ENCODE peak calls at places on chromosomes 7 and 10, in five cellular contexts. T, E, K, S and W are unnamed samples.
A peak's percentile ranks its signal among the peaks of the same experiment; 100 is the strongest.

GRCh38 chr7:137519964-137520363 is 176.4 kb upstream of the PTN start:
- DNase-seq in T (no peak), E (peak; percentile 15), K (no peak), S (no peak), W (no peak)

GRCh38 chr7:99833289-99833877 is 5.6 kb downstream of the CYP3A43 start:
- DNase-seq in T (no peak), E (no peak), K (no peak), S (no peak), W (no peak)

GRCh38 chr7:23600251-23600650 is 3.1 kb downstream of the CCDC126 start:
- DNase-seq in T (no peak), E (no peak), K (no peak), S (no peak), W (no peak)

GRCh38 chr7:45638916-45639315 is 64.7 kb downstream of the ADCY1 start:
- DNase-seq in T (peak; percentile 57), E (no peak), K (no peak), S (no peak), W (no peak)

GRCh38 chr10:60951272-60951724 is 7.3 kb upstream of the RHOBTB1 start:
- DNase-seq in T (no peak), E (peak; percentile 61), K (no peak), S (no peak), W (peak; percentile 67)

GRCh38 chr7:464712-465461 is 54.8 kb downstream of the PDGFA start:
- DNase-seq in T (no peak), E (peak; percentile 62), K (no peak), S (no peak), W (no peak)

GRCh38 chr10:91756286-91756685 is 41.9 kb upstream of the TNKS2 start:
- DNase-seq in T (no peak), E (peak; percentile 90), K (no peak), S (no peak), W (no peak)

GRCh38 chr10:97140284-97140846 is 45.4 kb downstream of the SLIT1 start:
- DNase-seq in T (no peak), E (no peak), K (no peak), S (no peak), W (no peak)

GRCh38 chr10:125159932-125160855 is at the start of gene CTBP2:
- DNase-seq in T (peak; percentile 54), E (no peak), K (peak; percentile 70), S (peak; percentile 66), W (peak; percentile 72)

GRCh38 chr7:27339478-27339877 is 96.9 kb downstream of the EVX1 start:
- DNase-seq in T (no peak), E (no peak), K (no peak), S (no peak), W (no peak)

GRCh38 chr7:25557930-25558329 is 329.6 kb upstream of the NPVF start:
- DNase-seq in T (no peak), E (no peak), K (no peak), S (no peak), W (no peak)

GRCh38 chr7:2247141-2247985 is 5.3 kb downstream of the NUDT1 start:
- DNase-seq in T (no peak), E (no peak), K (no peak), S (no peak), W (peak; percentile 82)

GRCh38 chr10:60978287-60979115 is 34.5 kb upstream of the RHOBTB1 start:
- DNase-seq in T (no peak), E (peak; percentile 38), K (no peak), S (no peak), W (no peak)

GRCh38 chr7:135645296-135645904 is 16.9 kb upstream of the STMP1 start:
- DNase-seq in T (no peak), E (peak; percentile 64), K (no peak), S (no peak), W (no peak)

GRCh38 chr10:7408003-7408493 is 2.8 kb downstream of the SFMBT2 start:
- DNase-seq in T (no peak), E (no peak), K (no peak), S (peak; percentile 72), W (no peak)

GRCh38 chr10:34565934-34566333 is 249.2 kb downstream of the PARD3 start:
- DNase-seq in T (no peak), E (peak; percentile 25), K (no peak), S (no peak), W (no peak)

GRCh38 chr10:84360634-84361365 is 32.4 kb downstream of the CCSER2 start:
- DNase-seq in T (no peak), E (peak; percentile 34), K (no peak), S (no peak), W (no peak)

GRCh38 chr7:42876182-42877068 is 35.4 kb downstream of the C7orf25 start:
- DNase-seq in T (peak; percentile 63), E (peak; percentile 51), K (no peak), S (no peak), W (peak; percentile 50)

GRCh38 chr7:132292803-132293202 is 283.5 kb downstream of the PLXNA4 start:
- DNase-seq in T (no peak), E (no peak), K (no peak), S (no peak), W (no peak)

GRCh38 chr7:100822236-100823139 is 4.8 kb downstream of the EPHB4 start:
- DNase-seq in T (no peak), E (no peak), K (no peak), S (no peak), W (no peak)

GRCh38 chr7:25922296-25922695 is 229.7 kb upstream of the NFE2L3 start:
- DNase-seq in T (no peak), E (no peak), K (no peak), S (no peak), W (no peak)

GRCh38 chr7:130925136-130925794 is 191.3 kb upstream of the KLF14 start:
- DNase-seq in T (no peak), E (no peak), K (no peak), S (no peak), W (no peak)

GRCh38 chr7:39144420-39144819 is 166.7 kb downstream of the POU6F2 start:
- DNase-seq in T (no peak), E (no peak), K (no peak), S (no peak), W (no peak)

GRCh38 chr7:50982626-50983025 is 199.9 kb upstream of the GRB10 start:
- DNase-seq in T (no peak), E (no peak), K (no peak), S (no peak), W (no peak)

GRCh38 chr10:110813743-110814472 is 57.8 kb upstream of the PDCD4 start:
- DNase-seq in T (no peak), E (no peak), K (no peak), S (no peak), W (no peak)

GRCh38 chr7:138865843-138866242 is 67.8 kb upstream of the ATP6V0A4 start:
- DNase-seq in T (no peak), E (no peak), K (no peak), S (no peak), W (peak; percentile 16)

GRCh38 chr7:46534593-46535271 is 613.7 kb upstream of the IGFBP3 start:
- DNase-seq in T (no peak), E (peak; percentile 93), K (no peak), S (no peak), W (no peak)

GRCh38 chr10:127815147-127815546 is 77.6 kb downstream of the CLRN3 start:
- DNase-seq in T (no peak), E (no peak), K (no peak), S (no peak), W (no peak)

GRCh38 chr10:93333278-93333978 is 148.7 kb downstream of the MYOF start:
- DNase-seq in T (no peak), E (no peak), K (no peak), S (no peak), W (no peak)

GRCh38 chr10:108872854-108873253 is 1050.5 kb downstream of the XPNPEP1 start:
- DNase-seq in T (no peak), E (peak; percentile 12), K (no peak), S (no peak), W (no peak)

GRCh38 chr10:108868881-108869280 is 1054.4 kb downstream of the XPNPEP1 start:
- DNase-seq in T (no peak), E (no peak), K (no peak), S (no peak), W (no peak)
- H3K9me3 ChIP-seq in T (no peaks in the 10 kb centered on the region), E (no peaks in the 10 kb centered on the region), K (no peaks in the 10 kb centered on the region), S (no peaks in the 10 kb centered on the region), W (no peaks in the 10 kb centered on the region)

GRCh38 chr10:114876169-114876568 is 54.6 kb downstream of the FHIP2A start:
- DNase-seq in T (no peak), E (no peak), K (no peak), S (no peak), W (no peak)
- TF ChIP-seq CTCF in T (no peak), E (no peak), K (no peak), S (no peak), W (no peak)

GRCh38 chr7:157687158-157687557 is 350.4 kb downstream of the DNAJB6 start:
- DNase-seq in T (no peak), E (no peak), K (no peak), S (no peak), W (no peak)
- H3K9me3 ChIP-seq in T (no peaks in the 10 kb centered on the region), E (no peaks in the 10 kb centered on the region), K (no peaks in the 10 kb centered on the region), S (no peaks in the 10 kb centered on the region), W (no peaks in the 10 kb centered on the region)

GRCh38 chr7:64999165-65000004 is 7.1 kb downstream of the ERV3-1 start:
- DNase-seq in T (peak; percentile 57), E (peak; percentile 53), K (peak; percentile 27), S (peak; percentile 49), W (no peak)
- TF ChIP-seq CTCF in T (no peak), E (no peak), K (no peak), S (no peak), W (no peak)

DNA sequence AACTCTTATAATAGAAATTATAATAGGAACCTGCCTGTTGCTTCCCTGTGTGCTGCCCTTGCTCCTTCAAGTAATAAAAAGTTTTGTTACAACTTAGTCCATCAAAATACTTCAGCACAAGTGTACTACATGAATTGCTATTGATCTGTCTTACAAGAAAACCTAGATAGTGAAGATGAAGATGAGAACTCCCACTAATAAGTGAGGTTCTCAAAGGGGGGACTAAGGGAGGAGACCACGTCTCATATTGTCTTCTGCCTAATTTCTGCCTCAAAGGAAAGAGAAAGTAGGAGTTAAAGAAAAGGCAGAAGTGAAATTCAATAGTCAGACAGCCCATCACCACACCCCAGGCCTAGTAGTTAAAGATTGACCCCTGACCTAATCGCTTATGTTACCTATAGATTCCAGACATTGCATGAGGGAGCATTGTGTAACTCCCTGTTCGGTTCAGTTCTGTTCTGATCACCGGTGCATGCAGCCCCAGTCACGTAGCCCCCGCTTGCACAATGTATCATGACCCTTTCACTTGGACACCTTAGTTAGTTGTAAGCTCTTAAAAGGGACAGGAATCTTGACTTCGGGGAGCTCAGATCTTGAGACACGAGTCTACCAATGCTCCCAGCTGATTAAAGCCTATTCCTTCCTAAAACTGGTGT is 18.2 kb upstream of the CHST3 start:
- DNase-seq in T (no peak), E (no peak), K (no peak), S (no peak), W (no peak)
- H3K9me3 ChIP-seq in T (peaks cover 60% of the 10 kb centered on the region), E (peaks cover 57% of the 10 kb centered on the region), K (peaks cover 51% of the 10 kb centered on the region), S (peaks cover 44% of the 10 kb centered on the region), W (peaks cover 40% of the 10 kb centered on the region)

GRCh38 chr7:150739045-150739432 is 1.8 kb downstream of the GIMAP5 start:
- DNase-seq in T (no peak), E (no peak), K (no peak), S (no peak), W (no peak)
- TF ChIP-seq CTCF in T (no peak), E (no peak), K (no peak), S (peak; percentile 22), W (no peak)

DNA sequence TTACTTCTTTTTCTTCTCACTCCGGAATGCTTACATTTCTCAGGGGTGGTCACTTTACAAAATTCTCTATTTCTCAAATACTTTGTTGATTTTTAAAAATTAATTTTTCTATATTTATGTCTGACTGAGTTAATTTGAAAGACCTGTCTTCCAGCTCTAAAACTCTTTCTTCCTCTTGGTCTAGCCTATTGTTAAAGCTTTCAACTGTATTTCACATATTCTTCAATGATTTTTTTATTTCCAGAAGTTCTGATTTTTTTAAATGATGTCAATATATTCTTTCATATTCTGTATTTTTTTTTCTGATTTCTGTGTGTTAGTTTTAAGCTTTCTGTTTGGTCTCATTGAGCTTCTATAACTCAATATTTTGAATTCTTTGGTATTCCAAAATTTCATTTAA is 27.3 kb upstream of the AKR1C2 start:
- DNase-seq in T (no peak), E (no peak), K (no peak), S (no peak), W (no peak)
- H3K9me3 ChIP-seq in T (peaks cover 17% of the 10 kb centered on the region), E (peaks cover 5% of the 10 kb centered on the region), K (peaks cover 41% of the 10 kb centered on the region), S (peaks cover 37% of the 10 kb centered on the region), W (no peaks in the 10 kb centered on the region)